ENCODE peak calls at places on chromosomes 13 and 19, in five cellular contexts. One of them, this sample, is unnamed.

GRCh38 chr13:99686944-99687382 is 185.7 kb downstream of the TM9SF2 start:
- DNase-seq in tibial nerve: no peak
- DNase-seq in adrenal gland: no peak
- DNase-seq in Panc1: no peak
- DNase-seq in right atrium auricular region: no peak
- DNase-seq in this sample: no peak

GRCh38 chr19:56403261-56403660 is 871 bp upstream of the ZNF583 start:
- DNase-seq in tibial nerve: no peak
- DNase-seq in adrenal gland: peak; percentile 7
- DNase-seq in Panc1: no peak
- DNase-seq in right atrium auricular region: no peak
- DNase-seq in this sample: no peak

GRCh38 chr13:60227168-60227567 is 63.4 kb upstream of the DIAPH3 start:
- DNase-seq in tibial nerve: no peak
- DNase-seq in adrenal gland: no peak
- DNase-seq in Panc1: no peak
- DNase-seq in right atrium auricular region: no peak
- DNase-seq in this sample: no peak

GRCh38 chr19:15457701-15458484 is 6.5 kb downstream of the RASAL3 start:
- DNase-seq in tibial nerve: no peak
- DNase-seq in adrenal gland: no peak
- DNase-seq in Panc1: no peak
- DNase-seq in right atrium auricular region: no peak
- DNase-seq in this sample: no peak

GRCh38 chr19:8302734-8303133 is 5.4 kb downstream of the CD320 start:
- DNase-seq in tibial nerve: peak; percentile 9
- DNase-seq in adrenal gland: no peak
- DNase-seq in Panc1: no peak
- DNase-seq in right atrium auricular region: peak; percentile 55
- DNase-seq in this sample: no peak

GRCh38 chr19:366951-367350 is 22.4 kb upstream of the MIER2 start:
- DNase-seq in tibial nerve: no peak
- DNase-seq in adrenal gland: no peak
- DNase-seq in Panc1: no peak
- DNase-seq in right atrium auricular region: no peak
- DNase-seq in this sample: no peak

GRCh38 chr19:58544591-58545285 is 874 bp downstream of the TRIM28 start:
- DNase-seq in tibial nerve: no peak
- DNase-seq in adrenal gland: peak; percentile 66
- DNase-seq in Panc1: no peak
- DNase-seq in right atrium auricular region: no peak
- DNase-seq in this sample: no peak

GRCh38 chr13:34104853-34105252 is 286.9 kb downstream of the RFC3 start:
- DNase-seq in tibial nerve: no peak
- DNase-seq in adrenal gland: no peak
- DNase-seq in Panc1: no peak
- DNase-seq in right atrium auricular region: no peak
- DNase-seq in this sample: no peak

GRCh38 chr13:113814435-113814821 is 49.4 kb downstream of the GAS6 start:
- DNase-seq in tibial nerve: no peak
- DNase-seq in adrenal gland: no peak
- DNase-seq in Panc1: no peak
- DNase-seq in right atrium auricular region: no peak
- DNase-seq in this sample: no peak

GRCh38 chr19:45645068-45645630 is 6.0 kb upstream of the EML2 start:
- DNase-seq in tibial nerve: no peak
- DNase-seq in adrenal gland: no peak
- DNase-seq in Panc1: no peak
- DNase-seq in right atrium auricular region: no peak
- DNase-seq in this sample: no peak

GRCh38 chr13:50127726-50128291 is 112.6 kb downstream of the KCNRG start:
- DNase-seq in tibial nerve: no peak
- DNase-seq in adrenal gland: no peak
- DNase-seq in Panc1: no peak
- DNase-seq in right atrium auricular region: no peak
- DNase-seq in this sample: no peak

GRCh38 chr13:95185851-95186250 is 115.4 kb downstream of the ABCC4 start:
- DNase-seq in tibial nerve: no peak
- DNase-seq in adrenal gland: no peak
- DNase-seq in Panc1: no peak
- DNase-seq in right atrium auricular region: no peak
- DNase-seq in this sample: no peak

GRCh38 chr19:50821622-50822021 is 2.0 kb downstream of the KLK1 start:
- DNase-seq in tibial nerve: no peak
- DNase-seq in adrenal gland: no peak
- DNase-seq in Panc1: no peak
- DNase-seq in right atrium auricular region: no peak
- DNase-seq in this sample: no peak

GRCh38 chr19:42051166-42052115 is 18.6 kb downstream of the GRIK5 start:
- DNase-seq in tibial nerve: no peak
- DNase-seq in adrenal gland: no peak
- DNase-seq in Panc1: no peak
- DNase-seq in right atrium auricular region: no peak
- DNase-seq in this sample: peak; percentile 99

GRCh38 chr13:24221007-24221406 is 60.5 kb downstream of the SPATA13 start:
- DNase-seq in tibial nerve: no peak
- DNase-seq in adrenal gland: no peak
- DNase-seq in Panc1: no peak
- DNase-seq in right atrium auricular region: no peak
- DNase-seq in this sample: no peak

GRCh38 chr19:45560038-45560437 is 24.6 kb downstream of the OPA3 start:
- DNase-seq in tibial nerve: no peak
- DNase-seq in adrenal gland: no peak
- DNase-seq in Panc1: no peak
- DNase-seq in right atrium auricular region: no peak
- DNase-seq in this sample: no peak

DNA sequence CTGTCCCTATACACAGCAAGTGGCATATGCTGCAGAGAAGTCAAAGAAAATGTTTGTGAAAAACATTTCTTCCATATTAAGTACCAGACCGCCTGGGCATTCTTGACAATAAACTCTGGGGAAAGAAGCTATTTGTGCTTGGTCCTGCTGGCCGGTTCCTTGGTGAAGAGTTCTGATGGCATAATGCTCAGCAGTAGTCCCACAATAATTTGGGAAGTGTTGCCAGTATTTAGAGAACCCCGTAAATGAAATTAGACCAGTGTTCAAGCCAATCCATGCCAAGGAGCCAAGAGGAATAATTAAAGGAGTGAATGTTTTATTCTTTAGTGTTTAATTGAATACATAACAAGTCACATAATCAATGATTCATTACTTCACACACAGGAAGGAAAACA is 6.3 kb downstream of the KCTD12 start:
- DNase-seq in tibial nerve: no peak
- DNase-seq in adrenal gland: no peak
- DNase-seq in Panc1: no peak
- DNase-seq in right atrium auricular region: no peak
- DNase-seq in this sample: no peak
- H3K27ac ChIP-seq in tibial nerve: peak overlapping the region; percentile 98
- H3K27ac ChIP-seq in adrenal gland: peak overlapping the region; percentile 9
- H3K27ac ChIP-seq in Panc1: no peak overlapping the region
- H3K27ac ChIP-seq in right atrium auricular region: peak overlapping the region; percentile 61
- H3K27ac ChIP-seq in this sample: no peak overlapping the region

DNA sequence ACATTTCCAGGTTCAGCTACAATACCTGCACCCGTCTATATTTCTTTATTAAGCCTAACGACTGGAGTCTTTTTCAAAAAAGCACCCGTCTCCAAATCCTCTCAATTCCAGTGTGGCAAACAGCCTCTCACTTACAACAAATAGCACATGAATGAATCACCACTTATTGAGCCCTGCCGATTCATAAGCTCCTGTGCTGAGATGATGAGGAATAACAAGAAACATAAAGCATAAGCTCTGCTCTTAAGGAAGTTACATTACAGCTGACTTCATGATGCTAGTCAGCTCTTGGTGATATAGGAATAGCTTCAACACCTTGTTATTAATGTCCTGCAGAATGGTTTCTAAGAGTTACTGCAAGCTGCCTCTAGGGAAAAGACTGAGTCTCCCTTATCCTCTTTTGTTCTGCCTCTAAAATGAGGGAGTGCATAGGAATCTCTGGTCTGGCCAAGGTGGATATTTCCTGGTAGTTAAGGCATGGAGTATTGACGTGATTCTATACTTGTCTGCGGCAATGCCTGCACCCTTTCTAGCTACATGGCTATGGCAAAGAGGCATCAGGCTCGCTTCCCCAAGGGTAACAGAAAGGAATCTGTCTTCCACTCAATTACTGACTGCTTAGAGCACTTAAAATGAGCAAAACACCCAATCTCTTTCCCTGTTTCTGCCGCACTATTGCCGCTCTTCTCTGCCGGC is 195.7 kb downstream of the KLF12 start:
- DNase-seq in tibial nerve: no peak
- DNase-seq in adrenal gland: no peak
- DNase-seq in Panc1: no peak
- DNase-seq in right atrium auricular region: no peak
- DNase-seq in this sample: peak; percentile 81
- H3K4me1 ChIP-seq in tibial nerve: no peaks in the 10 kb centered on the region
- H3K4me1 ChIP-seq in adrenal gland: no peaks in the 10 kb centered on the region
- H3K4me1 ChIP-seq in Panc1: peaks cover 7% of the 10 kb centered on the region
- H3K4me1 ChIP-seq in right atrium auricular region: no peaks in the 10 kb centered on the region
- H3K4me1 ChIP-seq in this sample: peaks cover 33% of the 10 kb centered on the region

DNA sequence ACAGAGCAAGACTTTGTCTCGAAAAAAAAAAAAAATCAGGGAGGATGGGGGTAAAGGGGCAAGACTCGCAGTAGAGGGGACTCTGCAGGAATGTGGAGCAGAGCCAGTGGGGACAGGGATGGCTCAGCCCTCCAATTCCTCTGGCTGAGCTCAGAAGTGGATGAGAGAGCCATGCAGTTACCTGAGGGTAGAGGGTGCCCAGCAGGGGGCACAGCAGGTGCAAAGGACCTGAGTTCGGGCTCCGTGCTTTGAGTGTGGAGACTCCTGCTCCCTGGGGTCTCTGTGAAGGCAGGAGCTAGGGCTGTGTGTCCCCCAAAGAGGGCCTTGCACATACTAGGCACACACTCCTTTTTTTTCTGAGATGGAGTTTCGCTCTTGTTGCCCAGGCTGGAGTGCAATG is 7.7 kb downstream of the DOCK6 start:
- DNase-seq in tibial nerve: no peak
- DNase-seq in adrenal gland: no peak
- DNase-seq in Panc1: no peak
- DNase-seq in right atrium auricular region: no peak
- DNase-seq in this sample: no peak
- TF ChIP-seq CTCF in tibial nerve: no peak
- TF ChIP-seq CTCF in adrenal gland: no peak
- TF ChIP-seq CTCF in Panc1: no peak
- TF ChIP-seq CTCF in right atrium auricular region: no peak
- TF ChIP-seq CTCF in this sample: peak; percentile 42

DNA sequence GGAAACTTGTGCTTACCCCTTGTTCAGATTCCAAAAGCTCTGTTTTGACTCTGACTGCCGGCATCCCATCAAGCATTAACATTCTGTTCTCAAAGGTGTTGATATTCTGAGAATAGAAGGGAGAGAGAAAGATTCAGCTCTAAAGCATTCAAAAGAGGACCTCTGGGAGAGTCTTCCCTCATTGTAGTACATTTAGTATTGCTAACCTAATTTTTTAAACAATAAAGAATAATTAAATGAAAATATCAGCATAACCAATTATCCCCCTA is 190.3 kb downstream of the KLF12 start:
- DNase-seq in tibial nerve: no peak
- DNase-seq in adrenal gland: no peak
- DNase-seq in Panc1: no peak
- DNase-seq in right atrium auricular region: no peak
- DNase-seq in this sample: no peak
- H3K27ac ChIP-seq in tibial nerve: no peak overlapping the region
- H3K27ac ChIP-seq in adrenal gland: no peak overlapping the region
- H3K27ac ChIP-seq in Panc1: no peak overlapping the region
- H3K27ac ChIP-seq in right atrium auricular region: no peak overlapping the region
- H3K27ac ChIP-seq in this sample: no peak overlapping the region

GRCh38 chr13:106683918-106684317 is 116.0 kb upstream of the ARGLU1 start:
- DNase-seq in tibial nerve: no peak
- DNase-seq in adrenal gland: no peak
- DNase-seq in Panc1: no peak
- DNase-seq in right atrium auricular region: no peak
- DNase-seq in this sample: no peak
- H3K4me1 ChIP-seq in tibial nerve: no peaks in the 10 kb centered on the region
- H3K4me1 ChIP-seq in adrenal gland: no peaks in the 10 kb centered on the region
- H3K4me1 ChIP-seq in Panc1: no peaks in the 10 kb centered on the region
- H3K4me1 ChIP-seq in right atrium auricular region: no peaks in the 10 kb centered on the region
- H3K4me1 ChIP-seq in this sample: no peaks in the 10 kb centered on the region

DNA sequence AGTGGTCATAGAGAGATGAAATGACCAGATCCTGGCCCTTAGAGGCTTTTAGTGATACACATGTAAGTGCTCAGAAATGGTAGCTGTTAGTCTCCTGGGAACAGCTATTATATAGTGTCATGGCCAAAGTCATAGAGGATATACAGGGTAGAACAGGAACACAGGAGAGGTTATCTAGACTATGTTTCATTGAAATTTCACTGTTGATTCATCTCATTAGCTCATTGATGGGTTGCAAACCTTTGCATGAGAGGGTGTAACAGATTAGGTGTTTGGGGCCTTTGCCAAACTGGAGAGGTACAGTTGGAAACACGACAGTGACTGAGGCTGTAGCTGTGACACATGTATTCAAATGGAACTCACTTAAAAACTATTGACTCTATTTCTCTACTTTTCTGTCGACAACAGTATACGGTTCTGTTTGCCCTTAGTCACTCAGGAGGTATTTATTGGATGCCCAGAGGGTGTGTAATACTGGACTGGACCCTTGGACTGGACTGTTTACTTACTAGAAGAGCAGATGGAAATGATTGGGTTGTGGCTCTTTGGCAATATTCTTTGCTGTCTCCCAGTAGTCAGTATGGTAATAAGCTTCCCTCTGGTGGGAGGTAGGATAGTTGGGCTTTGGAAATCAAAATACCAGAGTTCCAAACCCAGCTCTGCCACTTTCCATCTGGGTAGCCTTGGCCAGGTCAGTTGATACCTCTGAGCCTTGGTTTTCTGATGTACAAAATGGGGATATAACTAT is 29.8 kb downstream of the ARHGAP35 start:
- DNase-seq in tibial nerve: no peak
- DNase-seq in adrenal gland: no peak
- DNase-seq in Panc1: peak; percentile 87
- DNase-seq in right atrium auricular region: no peak
- DNase-seq in this sample: no peak
- TF ChIP-seq CTCF in tibial nerve: no peak
- TF ChIP-seq CTCF in adrenal gland: no peak
- TF ChIP-seq CTCF in Panc1: no peak
- TF ChIP-seq CTCF in right atrium auricular region: no peak
- TF ChIP-seq CTCF in this sample: no peak

DNA sequence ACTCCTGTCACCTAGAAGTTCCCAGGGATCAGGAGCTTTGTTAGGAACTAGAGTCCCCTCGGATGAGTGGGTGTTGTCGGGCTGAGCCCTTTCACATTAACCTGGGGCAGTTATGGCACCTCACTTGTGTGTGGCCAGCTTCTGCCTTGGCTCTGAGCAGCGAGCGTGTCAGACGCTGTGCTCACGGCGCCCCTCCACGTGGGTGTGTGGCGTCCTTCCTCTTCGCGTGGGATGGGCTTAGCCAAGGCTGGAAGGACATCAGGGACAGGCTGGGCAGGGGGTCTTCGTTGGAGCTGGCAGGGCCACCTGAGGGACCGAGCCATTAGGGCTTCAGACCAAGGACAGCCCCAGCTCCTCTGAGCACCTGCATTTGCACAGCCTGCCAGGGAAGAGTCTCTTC is 23.4 kb downstream of the DOT1L start:
- DNase-seq in tibial nerve: no peak
- DNase-seq in adrenal gland: no peak
- DNase-seq in Panc1: no peak
- DNase-seq in right atrium auricular region: no peak
- DNase-seq in this sample: no peak
- H3K27ac ChIP-seq in tibial nerve: peak overlapping the region; percentile 83
- H3K27ac ChIP-seq in adrenal gland: no peak overlapping the region
- H3K27ac ChIP-seq in Panc1: no peak overlapping the region
- H3K27ac ChIP-seq in right atrium auricular region: peak overlapping the region; percentile 88
- H3K27ac ChIP-seq in this sample: no peak overlapping the region